ENCODE peak calls at places on chromosomes 2 and 18, in eight cellular contexts. One of them, this sample, is unnamed.

GRCh38 chr2:120520929-120521912 is 175.3 kb downstream of the INHBB start:
- DNase-seq in GM04504: no peak
- DNase-seq in putamen: no peak
- DNase-seq in stimulated activated CD4-positive, alpha-beta T cell treated with anti-CD3 and anti-CD28 coated beads, TNF-alpha, amount 100 ng/mL, for 1 hour: no peak
- DNase-seq in cardiac muscle cell: peak; percentile 66
- DNase-seq in amniotic epithelial cell: peak; percentile 40
- DNase-seq in A673: peak; percentile 60
- DNase-seq in endodermal cell: peak; percentile 90
- DNase-seq in this sample: peak; percentile 60

GRCh38 chr2:159922563-159922962 is 124.6 kb upstream of the CD302 start:
- DNase-seq in amniotic epithelial cell: peak; percentile 11
- DNase-seq in endodermal cell: no peak
- DNase-seq in GM04504: peak; percentile 5
- DNase-seq in stimulated activated CD4-positive, alpha-beta T cell treated with anti-CD3 and anti-CD28 coated beads, TNF-alpha, amount 100 ng/mL, for 1 hour: no peak
- DNase-seq in cardiac muscle cell: no peak
- DNase-seq in putamen: no peak
- DNase-seq in A673: no peak
- DNase-seq in this sample: no peak

GRCh38 chr18:9475643-9476580 is 599 bp downstream of the RALBP1 start:
- DNase-seq in putamen: no peak
- DNase-seq in stimulated activated CD4-positive, alpha-beta T cell treated with anti-CD3 and anti-CD28 coated beads, TNF-alpha, amount 100 ng/mL, for 1 hour: peak; percentile 14
- DNase-seq in A673: peak; percentile 15
- DNase-seq in amniotic epithelial cell: peak; percentile 51
- DNase-seq in GM04504: no peak
- DNase-seq in endodermal cell: no peak
- DNase-seq in cardiac muscle cell: peak; percentile 46
- DNase-seq in this sample: no peak

GRCh38 chr2:21395366-21395765 is 271.6 kb downstream of the TDRD15 start:
- DNase-seq in A673: no peak
- DNase-seq in amniotic epithelial cell: no peak
- DNase-seq in endodermal cell: peak; percentile 55
- DNase-seq in putamen: peak; percentile 63
- DNase-seq in GM04504: no peak
- DNase-seq in stimulated activated CD4-positive, alpha-beta T cell treated with anti-CD3 and anti-CD28 coated beads, TNF-alpha, amount 100 ng/mL, for 1 hour: no peak
- DNase-seq in cardiac muscle cell: no peak
- DNase-seq in this sample: peak; percentile 82

GRCh38 chr18:25279133-25279532 is 72.8 kb downstream of the ZNF521 start:
- DNase-seq in cardiac muscle cell: peak; percentile 34
- DNase-seq in A673: no peak
- DNase-seq in amniotic epithelial cell: no peak
- DNase-seq in putamen: no peak
- DNase-seq in stimulated activated CD4-positive, alpha-beta T cell treated with anti-CD3 and anti-CD28 coated beads, TNF-alpha, amount 100 ng/mL, for 1 hour: no peak
- DNase-seq in GM04504: no peak
- DNase-seq in endodermal cell: no peak
- DNase-seq in this sample: no peak

GRCh38 chr2:157173740-157174184 is 83.7 kb upstream of the GALNT5 start:
- DNase-seq in putamen: no peak
- DNase-seq in A673: peak; percentile 94
- DNase-seq in endodermal cell: no peak
- DNase-seq in cardiac muscle cell: peak; percentile 99
- DNase-seq in stimulated activated CD4-positive, alpha-beta T cell treated with anti-CD3 and anti-CD28 coated beads, TNF-alpha, amount 100 ng/mL, for 1 hour: no peak
- DNase-seq in GM04504: peak; percentile 92
- DNase-seq in amniotic epithelial cell: peak; percentile 99
- DNase-seq in this sample: peak; percentile 86

GRCh38 chr2:158723311-158723838 is 71.7 kb upstream of the DAPL1 start:
- DNase-seq in A673: no peak
- DNase-seq in putamen: peak; percentile 98
- DNase-seq in GM04504: no peak
- DNase-seq in amniotic epithelial cell: no peak
- DNase-seq in cardiac muscle cell: no peak
- DNase-seq in stimulated activated CD4-positive, alpha-beta T cell treated with anti-CD3 and anti-CD28 coated beads, TNF-alpha, amount 100 ng/mL, for 1 hour: no peak
- DNase-seq in endodermal cell: peak; percentile 38
- DNase-seq in this sample: no peak

GRCh38 chr2:11680181-11680900 is 10.3 kb upstream of the NTSR2 start:
- DNase-seq in GM04504: no peak
- DNase-seq in amniotic epithelial cell: peak; percentile 45
- DNase-seq in cardiac muscle cell: no peak
- DNase-seq in A673: no peak
- DNase-seq in endodermal cell: peak; percentile 47
- DNase-seq in stimulated activated CD4-positive, alpha-beta T cell treated with anti-CD3 and anti-CD28 coated beads, TNF-alpha, amount 100 ng/mL, for 1 hour: no peak
- DNase-seq in putamen: no peak
- DNase-seq in this sample: no peak

GRCh38 chr2:186755066-186755465 is 61.2 kb downstream of the FAM171B start:
- DNase-seq in amniotic epithelial cell: no peak
- DNase-seq in putamen: no peak
- DNase-seq in cardiac muscle cell: peak; percentile 32
- DNase-seq in GM04504: peak; percentile 0
- DNase-seq in A673: no peak
- DNase-seq in stimulated activated CD4-positive, alpha-beta T cell treated with anti-CD3 and anti-CD28 coated beads, TNF-alpha, amount 100 ng/mL, for 1 hour: no peak
- DNase-seq in endodermal cell: no peak
- DNase-seq in this sample: no peak

GRCh38 chr2:224837558-224837957 is 121.4 kb upstream of the CCDC195 start:
- DNase-seq in amniotic epithelial cell: peak; percentile 37
- DNase-seq in endodermal cell: no peak
- DNase-seq in GM04504: peak; percentile 76
- DNase-seq in cardiac muscle cell: peak; percentile 88
- DNase-seq in stimulated activated CD4-positive, alpha-beta T cell treated with anti-CD3 and anti-CD28 coated beads, TNF-alpha, amount 100 ng/mL, for 1 hour: no peak
- DNase-seq in A673: peak; percentile 28
- DNase-seq in putamen: no peak
- DNase-seq in this sample: no peak

GRCh38 chr2:231387904-231388724 is 7.4 kb upstream of the B3GNT7 start:
- DNase-seq in stimulated activated CD4-positive, alpha-beta T cell treated with anti-CD3 and anti-CD28 coated beads, TNF-alpha, amount 100 ng/mL, for 1 hour: no peak
- DNase-seq in cardiac muscle cell: peak; percentile 74
- DNase-seq in putamen: peak; percentile 97
- DNase-seq in amniotic epithelial cell: peak; percentile 38
- DNase-seq in A673: no peak
- DNase-seq in GM04504: no peak
- DNase-seq in endodermal cell: peak; percentile 74
- DNase-seq in this sample: peak; percentile 95

GRCh38 chr2:183113630-183114029 is 10.6 kb upstream of the NUP35 start:
- DNase-seq in endodermal cell: no peak
- DNase-seq in putamen: peak; percentile 65
- DNase-seq in amniotic epithelial cell: no peak
- DNase-seq in A673: no peak
- DNase-seq in GM04504: no peak
- DNase-seq in stimulated activated CD4-positive, alpha-beta T cell treated with anti-CD3 and anti-CD28 coated beads, TNF-alpha, amount 100 ng/mL, for 1 hour: no peak
- DNase-seq in cardiac muscle cell: no peak
- DNase-seq in this sample: no peak

GRCh38 chr2:227805578-227805977 is 8.1 kb upstream of the CCL20 start:
- DNase-seq in endodermal cell: no peak
- DNase-seq in A673: peak; percentile 23
- DNase-seq in putamen: peak; percentile 16
- DNase-seq in cardiac muscle cell: no peak
- DNase-seq in amniotic epithelial cell: peak; percentile 80
- DNase-seq in stimulated activated CD4-positive, alpha-beta T cell treated with anti-CD3 and anti-CD28 coated beads, TNF-alpha, amount 100 ng/mL, for 1 hour: no peak
- DNase-seq in GM04504: no peak
- DNase-seq in this sample: peak; percentile 70

GRCh38 chr2:207813221-207813916 is 43.7 kb upstream of the FZD5 start:
- DNase-seq in stimulated activated CD4-positive, alpha-beta T cell treated with anti-CD3 and anti-CD28 coated beads, TNF-alpha, amount 100 ng/mL, for 1 hour: no peak
- DNase-seq in putamen: peak; percentile 90
- DNase-seq in amniotic epithelial cell: no peak
- DNase-seq in endodermal cell: peak; percentile 79
- DNase-seq in A673: no peak
- DNase-seq in GM04504: no peak
- DNase-seq in cardiac muscle cell: no peak
- DNase-seq in this sample: no peak

GRCh38 chr2:48733067-48733503 is 22.4 kb downstream of the LHCGR start:
- DNase-seq in putamen: no peak
- DNase-seq in endodermal cell: no peak
- DNase-seq in GM04504: no peak
- DNase-seq in stimulated activated CD4-positive, alpha-beta T cell treated with anti-CD3 and anti-CD28 coated beads, TNF-alpha, amount 100 ng/mL, for 1 hour: no peak
- DNase-seq in cardiac muscle cell: no peak
- DNase-seq in A673: peak; percentile 10
- DNase-seq in amniotic epithelial cell: no peak
- DNase-seq in this sample: no peak

GRCh38 chr2:232142049-232142448 is 180.5 kb downstream of the DIS3L2 start:
- DNase-seq in A673: peak; percentile 51
- DNase-seq in GM04504: no peak
- DNase-seq in amniotic epithelial cell: peak; percentile 27
- DNase-seq in putamen: peak; percentile 61
- DNase-seq in endodermal cell: peak; percentile 75
- DNase-seq in cardiac muscle cell: peak; percentile 56
- DNase-seq in stimulated activated CD4-positive, alpha-beta T cell treated with anti-CD3 and anti-CD28 coated beads, TNF-alpha, amount 100 ng/mL, for 1 hour: no peak
- DNase-seq in this sample: peak; percentile 65

GRCh38 chr2:121362226-121362625 is 77.2 kb upstream of the TFCP2L1 start:
- DNase-seq in A673: no peak
- DNase-seq in putamen: no peak
- DNase-seq in amniotic epithelial cell: no peak
- DNase-seq in GM04504: no peak
- DNase-seq in cardiac muscle cell: no peak
- DNase-seq in stimulated activated CD4-positive, alpha-beta T cell treated with anti-CD3 and anti-CD28 coated beads, TNF-alpha, amount 100 ng/mL, for 1 hour: no peak
- DNase-seq in endodermal cell: no peak
- DNase-seq in this sample: no peak

GRCh38 chr2:127044977-127045654 is 61.8 kb downstream of the BIN1 start:
- DNase-seq in amniotic epithelial cell: no peak
- DNase-seq in cardiac muscle cell: no peak
- DNase-seq in GM04504: no peak
- DNase-seq in A673: no peak
- DNase-seq in stimulated activated CD4-positive, alpha-beta T cell treated with anti-CD3 and anti-CD28 coated beads, TNF-alpha, amount 100 ng/mL, for 1 hour: no peak
- DNase-seq in endodermal cell: peak; percentile 32
- DNase-seq in putamen: no peak
- DNase-seq in this sample: no peak

GRCh38 chr2:133326651-133327397 is 241.4 kb downstream of the NCKAP5 start:
- DNase-seq in putamen: no peak
- DNase-seq in stimulated activated CD4-positive, alpha-beta T cell treated with anti-CD3 and anti-CD28 coated beads, TNF-alpha, amount 100 ng/mL, for 1 hour: no peak
- DNase-seq in amniotic epithelial cell: peak; percentile 88
- DNase-seq in cardiac muscle cell: peak; percentile 35
- DNase-seq in A673: peak; percentile 63
- DNase-seq in endodermal cell: no peak
- DNase-seq in GM04504: no peak
- DNase-seq in this sample: peak; percentile 34

GRCh38 chr18:13540783-13541182 is 185.6 kb downstream of the FAM210A start:
- DNase-seq in A673: no peak
- DNase-seq in GM04504: no peak
- DNase-seq in putamen: no peak
- DNase-seq in amniotic epithelial cell: no peak
- DNase-seq in endodermal cell: peak; percentile 28
- DNase-seq in stimulated activated CD4-positive, alpha-beta T cell treated with anti-CD3 and anti-CD28 coated beads, TNF-alpha, amount 100 ng/mL, for 1 hour: no peak
- DNase-seq in cardiac muscle cell: no peak
- DNase-seq in this sample: no peak

GRCh38 chr18:68494802-68495560 is 219.9 kb downstream of the TMX3 start:
- DNase-seq in putamen: no peak
- DNase-seq in endodermal cell: no peak
- DNase-seq in stimulated activated CD4-positive, alpha-beta T cell treated with anti-CD3 and anti-CD28 coated beads, TNF-alpha, amount 100 ng/mL, for 1 hour: no peak
- DNase-seq in A673: peak; percentile 48
- DNase-seq in GM04504: peak; percentile 88
- DNase-seq in amniotic epithelial cell: peak; percentile 97
- DNase-seq in cardiac muscle cell: peak; percentile 95
- DNase-seq in this sample: no peak

GRCh38 chr2:55247025-55247424 is 14.5 kb downstream of the RPS27A start:
- DNase-seq in cardiac muscle cell: no peak
- DNase-seq in amniotic epithelial cell: peak; percentile 26
- DNase-seq in A673: no peak
- DNase-seq in endodermal cell: peak; percentile 61
- DNase-seq in GM04504: no peak
- DNase-seq in putamen: no peak
- DNase-seq in stimulated activated CD4-positive, alpha-beta T cell treated with anti-CD3 and anti-CD28 coated beads, TNF-alpha, amount 100 ng/mL, for 1 hour: no peak
- DNase-seq in this sample: no peak

GRCh38 chr2:191748050-191748449 is 70.1 kb downstream of the NABP1 start:
- DNase-seq in putamen: no peak
- DNase-seq in endodermal cell: no peak
- DNase-seq in cardiac muscle cell: peak; percentile 26
- DNase-seq in A673: no peak
- DNase-seq in amniotic epithelial cell: peak; percentile 11
- DNase-seq in stimulated activated CD4-positive, alpha-beta T cell treated with anti-CD3 and anti-CD28 coated beads, TNF-alpha, amount 100 ng/mL, for 1 hour: no peak
- DNase-seq in GM04504: no peak
- DNase-seq in this sample: no peak

GRCh38 chr18:48990497-48991298 is 39.9 kb upstream of the SMAD7 start:
- DNase-seq in A673: no peak
- DNase-seq in endodermal cell: peak; percentile 67
- DNase-seq in stimulated activated CD4-positive, alpha-beta T cell treated with anti-CD3 and anti-CD28 coated beads, TNF-alpha, amount 100 ng/mL, for 1 hour: no peak
- DNase-seq in putamen: no peak
- DNase-seq in amniotic epithelial cell: peak; percentile 56
- DNase-seq in GM04504: peak; percentile 54
- DNase-seq in cardiac muscle cell: peak; percentile 48
- DNase-seq in this sample: no peak

GRCh38 chr2:118050386-118050785 is 36.5 kb upstream of the CCDC93 start:
- DNase-seq in endodermal cell: no peak
- DNase-seq in A673: peak; percentile 72
- DNase-seq in cardiac muscle cell: peak; percentile 4
- DNase-seq in putamen: no peak
- DNase-seq in stimulated activated CD4-positive, alpha-beta T cell treated with anti-CD3 and anti-CD28 coated beads, TNF-alpha, amount 100 ng/mL, for 1 hour: no peak
- DNase-seq in GM04504: no peak
- DNase-seq in amniotic epithelial cell: peak; percentile 69
- DNase-seq in this sample: no peak

GRCh38 chr18:78192044-78192443 is 787.6 kb upstream of the SALL3 start:
- DNase-seq in putamen: peak; percentile 41
- DNase-seq in cardiac muscle cell: no peak
- DNase-seq in amniotic epithelial cell: no peak
- DNase-seq in A673: no peak
- DNase-seq in stimulated activated CD4-positive, alpha-beta T cell treated with anti-CD3 and anti-CD28 coated beads, TNF-alpha, amount 100 ng/mL, for 1 hour: no peak
- DNase-seq in endodermal cell: peak; percentile 80
- DNase-seq in GM04504: no peak
- DNase-seq in this sample: no peak

GRCh38 chr18:5890261-5890605 is 5.1 kb downstream of the TMEM200C start:
- DNase-seq in GM04504: no peak
- DNase-seq in cardiac muscle cell: no peak
- DNase-seq in amniotic epithelial cell: no peak
- DNase-seq in stimulated activated CD4-positive, alpha-beta T cell treated with anti-CD3 and anti-CD28 coated beads, TNF-alpha, amount 100 ng/mL, for 1 hour: no peak
- DNase-seq in A673: no peak
- DNase-seq in endodermal cell: peak; percentile 82
- DNase-seq in putamen: no peak
- DNase-seq in this sample: peak; percentile 14

GRCh38 chr18:79753391-79753851 is 44.3 kb upstream of the KCNG2 start:
- DNase-seq in amniotic epithelial cell: no peak
- DNase-seq in endodermal cell: no peak
- DNase-seq in putamen: no peak
- DNase-seq in GM04504: no peak
- DNase-seq in stimulated activated CD4-positive, alpha-beta T cell treated with anti-CD3 and anti-CD28 coated beads, TNF-alpha, amount 100 ng/mL, for 1 hour: no peak
- DNase-seq in cardiac muscle cell: no peak
- DNase-seq in A673: no peak
- DNase-seq in this sample: no peak

GRCh38 chr2:239328306-239329191 is 72.3 kb downstream of the HDAC4 start:
- DNase-seq in A673: peak; percentile 14
- DNase-seq in amniotic epithelial cell: peak; percentile 100
- DNase-seq in endodermal cell: peak; percentile 55
- DNase-seq in cardiac muscle cell: peak; percentile 97
- DNase-seq in putamen: peak; percentile 56
- DNase-seq in GM04504: peak; percentile 70
- DNase-seq in stimulated activated CD4-positive, alpha-beta T cell treated with anti-CD3 and anti-CD28 coated beads, TNF-alpha, amount 100 ng/mL, for 1 hour: no peak
- DNase-seq in this sample: no peak

GRCh38 chr18:79664525-79665125 is 15.0 kb upstream of the CTDP1 start:
- DNase-seq in A673: no peak
- DNase-seq in GM04504: peak; percentile 27
- DNase-seq in amniotic epithelial cell: peak; percentile 93
- DNase-seq in putamen: no peak
- DNase-seq in cardiac muscle cell: peak; percentile 41
- DNase-seq in endodermal cell: no peak
- DNase-seq in stimulated activated CD4-positive, alpha-beta T cell treated with anti-CD3 and anti-CD28 coated beads, TNF-alpha, amount 100 ng/mL, for 1 hour: no peak
- DNase-seq in this sample: no peak

GRCh38 chr18:74803769-74804168 is 206.1 kb downstream of the ZNF407 start:
- DNase-seq in endodermal cell: no peak
- DNase-seq in putamen: no peak
- DNase-seq in stimulated activated CD4-positive, alpha-beta T cell treated with anti-CD3 and anti-CD28 coated beads, TNF-alpha, amount 100 ng/mL, for 1 hour: no peak
- DNase-seq in amniotic epithelial cell: no peak
- DNase-seq in A673: no peak
- DNase-seq in cardiac muscle cell: peak; percentile 56
- DNase-seq in GM04504: no peak
- DNase-seq in this sample: no peak

GRCh38 chr2:240163844-240164574 is 23.6 kb upstream of the OTOS start:
- DNase-seq in amniotic epithelial cell: no peak
- DNase-seq in A673: no peak
- DNase-seq in stimulated activated CD4-positive, alpha-beta T cell treated with anti-CD3 and anti-CD28 coated beads, TNF-alpha, amount 100 ng/mL, for 1 hour: no peak
- DNase-seq in putamen: no peak
- DNase-seq in endodermal cell: peak; percentile 7
- DNase-seq in GM04504: no peak
- DNase-seq in cardiac muscle cell: no peak
- DNase-seq in this sample: no peak